ENCODE peak calls at places on chromosomes 6 and 20, in seven cellular contexts. One of them, this sample, is unnamed.

GRCh38 chr6:28335564-28336283 is at the start of gene ZSCAN31:
- DNase-seq in body of pancreas: peak; percentile 99
- DNase-seq in prostate gland: peak; percentile 93
- DNase-seq in brain microvascular endothelial cell: peak; percentile 99
- DNase-seq in GM20000: peak; percentile 79
- DNase-seq in CD4-positive, alpha-beta T cell: peak; percentile 75
- DNase-seq in thoracic aorta: peak; percentile 93
- DNase-seq in this sample: peak; percentile 93

GRCh38 chr6:155050311-155050710 is 55.2 kb downstream of the TIAM2 start:
- DNase-seq in body of pancreas: no peak
- DNase-seq in prostate gland: no peak
- DNase-seq in brain microvascular endothelial cell: peak; percentile 48
- DNase-seq in GM20000: peak; percentile 54
- DNase-seq in CD4-positive, alpha-beta T cell: no peak
- DNase-seq in thoracic aorta: no peak
- DNase-seq in this sample: peak; percentile 74

GRCh38 chr6:92329416-92329815 is 1089.9 kb downstream of the EPHA7 start:
- DNase-seq in body of pancreas: no peak
- DNase-seq in prostate gland: no peak
- DNase-seq in brain microvascular endothelial cell: peak; percentile 6
- DNase-seq in GM20000: no peak
- DNase-seq in CD4-positive, alpha-beta T cell: no peak
- DNase-seq in thoracic aorta: no peak
- DNase-seq in this sample: no peak

GRCh38 chr20:59828478-59829414 is 104.7 kb downstream of the SYCP2 start:
- DNase-seq in body of pancreas: no peak
- DNase-seq in prostate gland: no peak
- DNase-seq in brain microvascular endothelial cell: no peak
- DNase-seq in GM20000: no peak
- DNase-seq in CD4-positive, alpha-beta T cell: no peak
- DNase-seq in thoracic aorta: no peak
- DNase-seq in this sample: no peak

GRCh38 chr6:9126845-9127560 is 691.7 kb upstream of the SLC35B3 start:
- DNase-seq in body of pancreas: no peak
- DNase-seq in prostate gland: no peak
- DNase-seq in brain microvascular endothelial cell: peak; percentile 55
- DNase-seq in GM20000: no peak
- DNase-seq in CD4-positive, alpha-beta T cell: no peak
- DNase-seq in thoracic aorta: no peak
- DNase-seq in this sample: no peak

GRCh38 chr6:170230520-170231390 is 60.1 kb downstream of the DLL1 start:
- DNase-seq in body of pancreas: no peak
- DNase-seq in prostate gland: no peak
- DNase-seq in brain microvascular endothelial cell: no peak
- DNase-seq in GM20000: no peak
- DNase-seq in CD4-positive, alpha-beta T cell: no peak
- DNase-seq in thoracic aorta: no peak
- DNase-seq in this sample: no peak

GRCh38 chr20:4666001-4666470 is 55.7 kb upstream of the PRND start:
- DNase-seq in body of pancreas: peak; percentile 42
- DNase-seq in prostate gland: no peak
- DNase-seq in brain microvascular endothelial cell: peak; percentile 65
- DNase-seq in GM20000: no peak
- DNase-seq in CD4-positive, alpha-beta T cell: peak; percentile 38
- DNase-seq in thoracic aorta: no peak
- DNase-seq in this sample: peak; percentile 18

GRCh38 chr20:53087034-53087777 is 115.0 kb downstream of the TSHZ2 start:
- DNase-seq in body of pancreas: peak; percentile 13
- DNase-seq in prostate gland: no peak
- DNase-seq in brain microvascular endothelial cell: no peak
- DNase-seq in GM20000: no peak
- DNase-seq in CD4-positive, alpha-beta T cell: no peak
- DNase-seq in thoracic aorta: no peak
- DNase-seq in this sample: no peak

GRCh38 chr6:145086197-145086596 is 649.1 kb downstream of the EPM2A start:
- DNase-seq in body of pancreas: no peak
- DNase-seq in prostate gland: no peak
- DNase-seq in brain microvascular endothelial cell: peak; percentile 59
- DNase-seq in GM20000: no peak
- DNase-seq in CD4-positive, alpha-beta T cell: no peak
- DNase-seq in thoracic aorta: no peak
- DNase-seq in this sample: peak; percentile 9

GRCh38 chr6:147195510-147195909 is 8.7 kb upstream of the STXBP5 start:
- DNase-seq in body of pancreas: no peak
- DNase-seq in prostate gland: no peak
- DNase-seq in brain microvascular endothelial cell: no peak
- DNase-seq in GM20000: no peak
- DNase-seq in CD4-positive, alpha-beta T cell: no peak
- DNase-seq in thoracic aorta: no peak
- DNase-seq in this sample: no peak

GRCh38 chr20:43720007-43720406 is 6.8 kb downstream of the GTSF1L start:
- DNase-seq in body of pancreas: no peak
- DNase-seq in prostate gland: no peak
- DNase-seq in brain microvascular endothelial cell: no peak
- DNase-seq in GM20000: no peak
- DNase-seq in CD4-positive, alpha-beta T cell: no peak
- DNase-seq in thoracic aorta: no peak
- DNase-seq in this sample: no peak

GRCh38 chr6:24547243-24547642 is 52.5 kb downstream of the ALDH5A1 start:
- DNase-seq in body of pancreas: no peak
- DNase-seq in prostate gland: no peak
- DNase-seq in brain microvascular endothelial cell: no peak
- DNase-seq in GM20000: peak; percentile 23
- DNase-seq in CD4-positive, alpha-beta T cell: peak; percentile 18
- DNase-seq in thoracic aorta: no peak
- DNase-seq in this sample: peak; percentile 42

DNA sequence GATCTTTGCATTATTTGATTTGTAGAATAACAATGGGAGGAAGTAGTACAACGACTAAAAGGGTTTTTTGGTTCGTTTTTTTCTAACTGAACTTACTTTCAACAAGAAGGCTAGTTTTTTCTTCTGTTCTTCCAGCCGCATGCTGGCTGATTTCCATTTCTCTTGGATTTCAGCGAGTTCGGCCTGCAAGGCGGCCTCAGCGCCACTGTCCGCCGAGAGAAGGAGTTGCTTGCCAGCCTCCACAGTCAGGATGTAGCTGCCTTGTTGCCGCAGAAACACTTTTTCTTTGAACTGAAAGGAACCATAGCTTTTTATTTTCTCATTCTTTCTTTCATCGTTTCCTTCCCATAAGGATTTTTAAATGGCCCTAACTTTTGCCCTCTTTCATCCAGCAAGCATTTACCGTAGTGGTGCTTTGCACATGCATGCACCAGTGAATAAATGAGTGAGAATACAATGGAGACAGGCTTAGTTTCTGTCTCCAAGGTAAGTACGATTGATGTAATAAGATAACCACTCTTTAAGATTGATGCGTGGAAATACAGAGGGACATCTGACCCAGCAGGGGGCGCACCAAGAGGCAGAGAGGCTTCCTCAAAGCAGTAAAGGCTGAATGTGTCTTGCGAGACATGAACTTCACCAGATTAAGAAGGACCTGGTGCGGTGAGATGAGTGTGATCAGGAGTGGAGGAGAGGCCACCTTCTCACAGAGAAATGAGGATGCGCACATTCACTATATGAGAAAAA is 398.8 kb downstream of the ESR1 start:
- DNase-seq in body of pancreas: peak; percentile 32
- DNase-seq in prostate gland: no peak
- DNase-seq in brain microvascular endothelial cell: no peak
- DNase-seq in GM20000: no peak
- DNase-seq in CD4-positive, alpha-beta T cell: peak; percentile 54
- DNase-seq in thoracic aorta: no peak
- DNase-seq in this sample: peak; percentile 42
- TF ChIP-seq CTCF in body of pancreas: peak; percentile 35
- TF ChIP-seq CTCF in prostate gland: no peak
- TF ChIP-seq CTCF in brain microvascular endothelial cell: peak; percentile 76
- TF ChIP-seq CTCF in GM20000: no peak
- TF ChIP-seq CTCF in CD4-positive, alpha-beta T cell: peak; percentile 65
- TF ChIP-seq CTCF in thoracic aorta: peak; percentile 26
- TF ChIP-seq CTCF in this sample: peak; percentile 36

GRCh38 chr6:16286151-16286522 is 47.8 kb downstream of the GMPR start:
- DNase-seq in body of pancreas: no peak
- DNase-seq in prostate gland: no peak
- DNase-seq in brain microvascular endothelial cell: peak; percentile 16
- DNase-seq in GM20000: peak; percentile 77
- DNase-seq in CD4-positive, alpha-beta T cell: no peak
- DNase-seq in thoracic aorta: no peak
- DNase-seq in this sample: peak; percentile 60
- TF ChIP-seq CTCF in body of pancreas: peak; percentile 25
- TF ChIP-seq CTCF in prostate gland: no peak
- TF ChIP-seq CTCF in brain microvascular endothelial cell: peak; percentile 99
- TF ChIP-seq CTCF in GM20000: peak; percentile 97
- TF ChIP-seq CTCF in CD4-positive, alpha-beta T cell: no peak
- TF ChIP-seq CTCF in thoracic aorta: peak; percentile 68
- TF ChIP-seq CTCF in this sample: peak; percentile 94

GRCh38 chr6:90294989-90295853 is 1.4 kb downstream of the BACH2 start:
- DNase-seq in body of pancreas: peak; percentile 49
- DNase-seq in prostate gland: peak; percentile 29
- DNase-seq in brain microvascular endothelial cell: peak; percentile 6
- DNase-seq in GM20000: peak; percentile 61
- DNase-seq in CD4-positive, alpha-beta T cell: peak; percentile 61
- DNase-seq in thoracic aorta: no peak
- DNase-seq in this sample: peak; percentile 32

GRCh38 chr6:90297866-90298381 is 1.3 kb upstream of the BACH2 start:
- DNase-seq in body of pancreas: no peak
- DNase-seq in prostate gland: no peak
- DNase-seq in brain microvascular endothelial cell: no peak
- DNase-seq in GM20000: no peak
- DNase-seq in CD4-positive, alpha-beta T cell: no peak
- DNase-seq in thoracic aorta: no peak
- DNase-seq in this sample: no peak

GRCh38 chr6:90295854-90296345 is 743 bp downstream of the BACH2 start:
- DNase-seq in body of pancreas: peak; percentile 71
- DNase-seq in prostate gland: peak; percentile 71
- DNase-seq in brain microvascular endothelial cell: peak; percentile 45
- DNase-seq in GM20000: peak; percentile 63
- DNase-seq in CD4-positive, alpha-beta T cell: peak; percentile 71
- DNase-seq in thoracic aorta: no peak
- DNase-seq in this sample: peak; percentile 55

GRCh38 chr6:90297124-90297865 is 652 bp upstream of the BACH2 start:
- DNase-seq in body of pancreas: no peak
- DNase-seq in prostate gland: no peak
- DNase-seq in brain microvascular endothelial cell: no peak
- DNase-seq in GM20000: no peak
- DNase-seq in CD4-positive, alpha-beta T cell: no peak
- DNase-seq in thoracic aorta: no peak
- DNase-seq in this sample: no peak

DNA sequence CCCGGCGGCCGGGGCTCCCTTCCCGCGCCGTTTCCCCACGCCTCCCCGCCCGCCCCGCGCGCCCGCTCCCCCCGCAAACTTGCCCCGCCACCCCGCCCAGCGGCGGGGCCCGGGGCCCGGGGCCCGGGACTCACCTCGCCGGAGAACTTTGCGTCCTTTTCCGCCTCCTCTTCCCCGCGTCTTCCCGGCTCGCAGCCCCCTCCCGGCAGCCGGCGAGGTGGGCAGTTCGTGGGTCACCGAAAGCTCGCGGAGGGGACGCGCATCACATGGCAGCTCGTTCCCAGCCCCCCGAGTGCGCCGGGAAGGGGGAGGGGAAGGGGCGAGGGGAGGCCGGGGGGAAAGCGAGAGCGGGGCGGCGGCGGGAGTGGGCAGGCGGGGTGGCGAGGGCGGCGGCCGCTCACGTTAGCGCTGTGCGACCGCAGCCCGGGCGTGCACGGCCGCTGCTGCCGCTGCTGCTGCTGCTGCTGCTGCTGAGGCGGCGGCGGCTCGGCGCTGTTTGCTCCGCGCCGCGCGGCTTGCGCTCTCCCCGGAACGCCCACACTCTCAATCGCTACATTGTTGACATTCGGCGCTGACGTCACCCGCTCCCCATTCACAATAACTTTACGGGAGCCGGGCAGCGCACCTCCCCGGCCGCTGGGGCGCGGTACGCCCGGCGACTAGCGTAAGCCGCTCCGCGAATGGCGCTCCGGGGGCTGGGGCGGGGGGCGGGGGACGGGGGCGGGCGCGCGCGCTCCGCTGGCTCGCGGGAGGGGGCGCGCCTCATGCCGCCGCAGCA is at the start of gene BACH2:
- DNase-seq in body of pancreas: peak; percentile 96
- DNase-seq in prostate gland: peak; percentile 95
- DNase-seq in brain microvascular endothelial cell: peak; percentile 86
- DNase-seq in GM20000: peak; percentile 87
- DNase-seq in CD4-positive, alpha-beta T cell: peak; percentile 92
- DNase-seq in thoracic aorta: peak; percentile 84
- DNase-seq in this sample: peak; percentile 81
- TF ChIP-seq CTCF in body of pancreas: no peak
- TF ChIP-seq CTCF in prostate gland: no peak
- TF ChIP-seq CTCF in brain microvascular endothelial cell: peak; percentile 37
- TF ChIP-seq CTCF in GM20000: no peak
- TF ChIP-seq CTCF in CD4-positive, alpha-beta T cell: no peak
- TF ChIP-seq CTCF in thoracic aorta: no peak
- TF ChIP-seq CTCF in this sample: no peak

GRCh38 chr6:77021232-77021631 is 442.1 kb downstream of the HTR1B start:
- DNase-seq in body of pancreas: no peak
- DNase-seq in prostate gland: no peak
- DNase-seq in brain microvascular endothelial cell: no peak
- DNase-seq in GM20000: no peak
- DNase-seq in CD4-positive, alpha-beta T cell: no peak
- DNase-seq in thoracic aorta: no peak
- DNase-seq in this sample: no peak
- TF ChIP-seq CTCF in body of pancreas: no peak
- TF ChIP-seq CTCF in prostate gland: no peak
- TF ChIP-seq CTCF in brain microvascular endothelial cell: no peak
- TF ChIP-seq CTCF in GM20000: no peak
- TF ChIP-seq CTCF in CD4-positive, alpha-beta T cell: no peak
- TF ChIP-seq CTCF in thoracic aorta: no peak
- TF ChIP-seq CTCF in this sample: no peak